ENCODE peak calls at places on chromosomes 16 and 17, in four cellular contexts. O, M, W and I are unnamed samples.

GRCh38 chr16:79769320-79770243 is 169.0 kb upstream of the MAF start:
- DNase-seq in W (peak; percentile 26), O (no peak), M (no peak), I (no peak)

GRCh38 chr17:48127371-48128051 is 19.9 kb downstream of the SNX11 start:
- DNase-seq in O (peak; percentile 83), M (no peak), W (no peak), I (no peak)

GRCh38 chr17:82121660-82122629 is 23.9 kb upstream of the FASN start:
- DNase-seq in W (no peak), M (no peak), O (peak; percentile 91), I (no peak)

GRCh38 chr17:33140413-33141099 is 148.9 kb downstream of the SPACA3 start:
- DNase-seq in O (no peak), W (no peak), M (no peak), I (no peak)

GRCh38 chr17:15972497-15972951 is 27.0 kb downstream of the ZSWIM7 start:
- DNase-seq in W (no peak), O (no peak), M (no peak), I (no peak)

GRCh38 chr17:42472709-42473521 is 14.2 kb downstream of the ATP6V0A1 start:
- DNase-seq in O (no peak), M (peak; percentile 79), W (peak; percentile 92), I (no peak)

GRCh38 chr17:51536627-51537026 is 276.3 kb downstream of the UTP18 start:
- DNase-seq in M (no peak), W (no peak), O (no peak), I (no peak)

GRCh38 chr17:78291944-78292910 is 60.8 kb downstream of the TMEM235 start:
- DNase-seq in O (no peak), W (no peak), M (no peak), I (no peak)

GRCh38 chr16:88948781-88949490 is 28.1 kb downstream of the CBFA2T3 start:
- DNase-seq in O (no peak), W (no peak), M (no peak), I (peak; percentile 16)

GRCh38 chr16:391885-392335 is 5.1 kb upstream of the NME4 start:
- DNase-seq in M (peak; percentile 17), W (peak; percentile 73), O (peak; percentile 87), I (peak; percentile 84)

GRCh38 chr17:29642171-29642611 is 19.5 kb upstream of the CORO6 start:
- DNase-seq in M (no peak), O (no peak), W (no peak), I (no peak)

GRCh38 chr17:81331527-81332043 is 36.5 kb upstream of the SLC38A10 start:
- DNase-seq in O (peak; percentile 60), W (no peak), M (no peak), I (no peak)

GRCh38 chr16:86664518-86665318 is 86.4 kb downstream of the FOXL1 start:
- DNase-seq in O (peak; percentile 94), W (no peak), M (peak; percentile 93), I (no peak)

GRCh38 chr17:34571428-34572130 is 7.8 kb upstream of the TMEM132E start:
- DNase-seq in M (no peak), O (no peak), W (no peak), I (peak; percentile 76)

GRCh38 chr17:80964859-80965580 is 26.6 kb upstream of the CHMP6 start:
- DNase-seq in M (no peak), W (no peak), O (no peak), I (peak; percentile 52)

GRCh38 chr17:19364699-19365498 is 2.4 kb upstream of the B9D1 start:
- DNase-seq in M (no peak), W (peak; percentile 90), O (no peak), I (no peak)

GRCh38 chr17:16406742-16407674 is 8.4 kb upstream of the TRPV2 start:
- DNase-seq in O (peak; percentile 94), M (no peak), W (no peak), I (peak; percentile 85)

GRCh38 chr17:65389426-65389825 is 172.0 kb downstream of the AXIN2 start:
- DNase-seq in O (peak; percentile 74), M (no peak), W (no peak), I (no peak)